ENCODE peak calls at places on chromosome 17, in five cellular contexts. F is tibial artery, G is colonic mucosa, B is left ventricle myocardium inferior, W is K562. L is an unnamed sample. For H3K4me1, the result is how much of the 10 kb centered on the place peaks cover.

GRCh38 chr17:68184816-68185436 is 62.9 kb upstream of the AMZ2 start:
- DNase-seq in W (no peak), F (no peak), G (no peak), B (no peak), L (no peak)

GRCh38 chr17:48055531-48056245 is 7.5 kb downstream of the NFE2L1 start:
- DNase-seq in B (no peak), W (peak), G (no peak), F (no peak), L (no peak)

GRCh38 chr17:40726919-40727318 is 23.4 kb upstream of the KRT24 start:
- DNase-seq in G (no peak), W (no peak), F (no peak), B (no peak), L (no peak)

GRCh38 chr17:30323895-30324319 is 9.9 kb downstream of the TMIGD1 start:
- DNase-seq in W (peak), F (no peak), B (no peak), G (peak), L (no peak)

GRCh38 chr17:79702071-79702470 is 28.7 kb upstream of the ENPP7 start:
- DNase-seq in B (no peak), W (no peak), F (no peak), G (no peak), L (no peak)

GRCh38 chr17:82602986-82603385 is 45.3 kb downstream of the WDR45B start:
- DNase-seq in G (no peak), B (no peak), F (no peak), W (no peak), L (no peak)

GRCh38 chr17:77738666-77739531 is 219.6 kb upstream of the TNRC6C start:
- DNase-seq in G (peak), W (no peak), B (peak), F (peak), L (peak)

GRCh38 chr17:72421128-72422092 is 300.6 kb downstream of the SOX9 start:
- DNase-seq in W (peak), G (peak), F (no peak), B (no peak), L (no peak)

GRCh38 chr17:19387921-19388521 is 1.0 kb upstream of the MFAP4 start:
- DNase-seq in W (no peak), B (no peak), G (no peak), F (no peak), L (peak)

GRCh38 chr17:27996157-27997043 is 46.1 kb upstream of the NLK start:
- DNase-seq in W (no peak), F (no peak), G (no peak), B (no peak), L (no peak)

GRCh38 chr17:31798205-31798724 is 60.8 kb downstream of the COPRS start:
- DNase-seq in B (no peak), W (no peak), F (no peak), G (no peak), L (no peak)

GRCh38 chr17:81395600-81396277 is 482 bp downstream of the BAHCC1 start:
- DNase-seq in F (no peak), B (no peak), G (no peak), W (no peak), L (no peak)

GRCh38 chr17:81037783-81038733 is 3.1 kb downstream of the BAIAP2 start:
- DNase-seq in G (no peak), W (no peak), F (peak), B (no peak), L (no peak)

GRCh38 chr17:4444782-4445473 is 11.2 kb downstream of the SPNS3 start:
- DNase-seq in W (no peak), G (peak), B (peak), F (no peak), L (no peak)

GRCh38 chr17:48023408-48024148 is 14.0 kb downstream of the COPZ2 start:
- DNase-seq in W (no peak), B (peak), F (peak), G (peak), L (peak)

GRCh38 chr17:35660902-35661301 is 70.5 kb upstream of the RASL10B start:
- DNase-seq in G (no peak), F (no peak), B (no peak), W (no peak), L (no peak)
- TF ChIP-seq CTCF in G (no peak), F (no peak), B (peak), W (no peak), L (no peak)

GRCh38 chr17:7903154-7904103 is 12.7 kb downstream of the RNF227 start:
- DNase-seq in B (no peak), G (no peak), W (no peak), F (no peak), L (no peak)
- H3K4me1 ChIP-seq in B (under half), G (under half), W (under half), F (under half), L (under half)

GRCh38 chr17:14797021-14797420 is 468.1 kb downstream of the PMP22 start:
- DNase-seq in B (no peak), W (no peak), G (no peak), F (no peak), L (no peak)
- TF ChIP-seq CTCF in B (no peak), W (no peak), G (no peak), F (no peak), L (no peak)

DNA sequence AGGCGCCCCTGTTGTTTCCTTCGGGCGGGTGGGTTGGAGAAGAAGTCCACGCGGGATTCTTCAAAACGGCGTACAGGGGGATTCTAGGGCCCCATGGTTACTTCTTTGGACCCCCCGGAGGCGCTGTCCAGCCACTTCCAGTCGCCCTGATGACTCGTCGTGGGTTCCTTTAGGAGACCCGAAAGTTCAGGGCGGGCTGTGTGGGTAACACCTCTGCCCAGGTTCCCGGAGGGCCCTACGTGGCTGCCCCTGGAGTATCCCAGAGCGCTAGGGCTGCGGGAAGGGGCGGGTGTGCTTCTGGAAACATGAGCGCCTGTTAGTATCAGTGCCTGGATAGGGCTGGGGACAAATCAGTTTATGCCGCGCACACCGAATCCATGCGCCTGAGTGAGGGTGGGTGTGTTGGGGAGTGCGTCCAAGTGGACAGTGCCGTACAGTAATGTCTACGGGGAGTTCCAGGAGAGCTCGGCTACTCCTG is 602 bp upstream of the HIC1 start:
- DNase-seq in W (peak), B (no peak), G (no peak), F (no peak), L (no peak)
- H3K4me1 ChIP-seq in W (half or more), B (half or more), G (under half), F (half or more), L (half or more)

GRCh38 chr17:43709210-43709609 is 47.5 kb upstream of the MEOX1 start:
- DNase-seq in F (no peak), W (no peak), G (no peak), B (no peak), L (no peak)

GRCh38 chr17:43712397-43712796 is 46.2 kb downstream of the SOST start:
- DNase-seq in W (no peak), B (no peak), G (no peak), F (no peak), L (no peak)

GRCh38 chr17:43707184-43707583 is 45.5 kb upstream of the MEOX1 start:
- DNase-seq in W (no peak), B (no peak), F (no peak), G (no peak), L (no peak)

GRCh38 chr17:43713494-43714162 is 45.0 kb downstream of the SOST start:
- DNase-seq in F (no peak), W (no peak), G (peak), B (peak), L (no peak)

DNA sequence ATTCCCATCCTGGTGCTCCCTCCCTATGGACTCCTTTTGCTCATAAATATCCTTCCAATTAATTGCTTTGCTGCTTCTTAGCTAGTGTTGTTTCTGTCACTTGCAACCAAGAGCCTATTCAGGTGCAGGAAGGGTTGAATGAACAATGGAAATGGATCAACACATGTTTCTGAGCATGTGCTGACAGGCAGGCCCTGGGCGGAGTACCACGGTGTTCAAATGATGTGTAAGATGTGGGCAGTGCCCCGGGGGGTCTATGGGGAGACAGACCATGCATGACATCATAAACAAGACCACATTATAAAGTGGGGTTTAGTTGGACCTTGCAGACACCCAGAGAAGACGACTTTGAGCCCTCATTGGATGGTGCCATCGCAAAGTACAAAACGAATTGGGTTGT is 48.4 kb upstream of the MEOX1 start:
- DNase-seq in W (no peak), G (no peak), F (no peak), B (no peak), L (no peak)
- TF ChIP-seq CTCF in W (no peak), G (no peak), F (no peak), B (no peak), L (no peak)